ENCODE peak calls at places on chromosomes 6 and 20, in ten cellular contexts. X, P, N, Y, Z, U, A, O, R and S are unnamed samples.
A peak's percentile ranks its signal among the peaks of the same experiment; 100 is the strongest.

GRCh38 chr6:161355731-161356130 is 81.9 kb upstream of the AGPAT4 start:
- DNase-seq in X (no peak), P (no peak), N (no peak), Y (no peak), Z (no peak), U (no peak), A (no peak), O (no peak), R (no peak), S (no peak)

GRCh38 chr6:6723316-6723715 is 134.8 kb downstream of the LY86 start:
- DNase-seq in X (no peak), P (no peak), N (no peak), Y (no peak), Z (no peak), U (no peak), A (no peak), O (no peak), R (no peak), S (no peak)

GRCh38 chr6:167136376-167136775 is 13.5 kb downstream of the CCR6 start:
- DNase-seq in X (no peak), P (no peak), N (no peak), Y (no peak), Z (no peak), U (no peak), A (no peak), O (no peak), R (no peak), S (peak; percentile 10)

GRCh38 chr6:20931093-20931492 is 396.8 kb downstream of the CDKAL1 start:
- DNase-seq in X (no peak), P (no peak), N (no peak), Y (no peak), Z (no peak), U (no peak), A (peak; percentile 27), O (no peak), R (no peak), S (peak; percentile 20)

GRCh38 chr6:151814614-151815013 is 7.1 kb downstream of the ESR1 start:
- DNase-seq in X (no peak), P (no peak), N (no peak), Y (no peak), Z (no peak), U (no peak), A (no peak), O (no peak), R (no peak), S (no peak)

GRCh38 chr6:134123666-134124208 is 71.3 kb upstream of the SLC2A12 start:
- DNase-seq in X (peak; percentile 68), P (peak; percentile 89), N (peak; percentile 27), Y (no peak), Z (peak; percentile 56), U (peak; percentile 71), A (peak; percentile 88), O (peak; percentile 36), R (peak; percentile 27), S (peak; percentile 75)

GRCh38 chr6:133191323-133191722 is 49.8 kb upstream of the EYA4 start:
- DNase-seq in X (no peak), P (no peak), N (no peak), Y (no peak), Z (no peak), U (no peak), A (no peak), O (no peak), R (no peak), S (no peak)

GRCh38 chr6:44416103-44416502 is 28.6 kb downstream of the CDC5L start:
- DNase-seq in X (peak; percentile 68), P (peak; percentile 11), N (no peak), Y (no peak), Z (no peak), U (no peak), A (peak; percentile 36), O (peak; percentile 38), R (no peak), S (peak; percentile 26)

GRCh38 chr20:8094415-8094818 is 37.6 kb upstream of the PLCB1 start:
- DNase-seq in X (no peak), P (no peak), N (no peak), Y (no peak), Z (peak; percentile 7), U (no peak), A (peak; percentile 98), O (peak; percentile 3), R (peak; percentile 62), S (peak; percentile 77)

GRCh38 chr6:36720251-36721141 is 22.9 kb downstream of the RAB44 start:
- DNase-seq in X (no peak), P (no peak), N (no peak), Y (no peak), Z (no peak), U (no peak), A (no peak), O (no peak), R (no peak), S (no peak)

GRCh38 chr6:166050559-166050958 is 117.1 kb downstream of the TBXT start:
- DNase-seq in X (no peak), P (no peak), N (no peak), Y (no peak), Z (no peak), U (no peak), A (no peak), O (no peak), R (no peak), S (no peak)

GRCh38 chr20:61449057-61449456 is 197.0 kb downstream of the CDH4 start:
- DNase-seq in X (no peak), P (no peak), N (no peak), Y (no peak), Z (no peak), U (no peak), A (no peak), O (no peak), R (no peak), S (no peak)

GRCh38 chr6:111824608-111825337 is 48.5 kb downstream of the FYN start:
- DNase-seq in X (no peak), P (no peak), N (no peak), Y (no peak), Z (no peak), U (no peak), A (no peak), O (no peak), R (no peak), S (no peak)

GRCh38 chr6:100203391-100203790 is 209.4 kb upstream of the MCHR2 start:
- DNase-seq in X (peak; percentile 94), P (peak; percentile 90), N (no peak), Y (no peak), Z (no peak), U (no peak), A (peak; percentile 93), O (peak; percentile 24), R (no peak), S (peak; percentile 94)

GRCh38 chr20:44715495-44716308 is 533 bp downstream of the CCN5 start:
- DNase-seq in X (no peak), P (no peak), N (no peak), Y (no peak), Z (no peak), U (no peak), A (no peak), O (no peak), R (no peak), S (no peak)

GRCh38 chr6:9789201-9789600 is 625.7 kb downstream of the TFAP2A start:
- DNase-seq in X (no peak), P (peak; percentile 8), N (no peak), Y (no peak), Z (no peak), U (no peak), A (peak; percentile 7), O (no peak), R (no peak), S (peak; percentile 21)

GRCh38 chr6:116697475-116697874 is 16.5 kb downstream of the KPNA5 start:
- DNase-seq in X (no peak), P (no peak), N (no peak), Y (no peak), Z (no peak), U (no peak), A (no peak), O (no peak), R (no peak), S (no peak)

GRCh38 chr6:34196116-34196832 is 40.4 kb upstream of the HMGA1 start:
- DNase-seq in X (peak; percentile 73), P (peak; percentile 61), N (peak; percentile 89), Y (peak; percentile 91), Z (peak; percentile 51), U (peak; percentile 86), A (peak; percentile 74), O (peak; percentile 96), R (peak; percentile 53), S (peak; percentile 62)

GRCh38 chr6:2185056-2185455 is 60.3 kb downstream of the GMDS start:
- DNase-seq in X (no peak), P (no peak), N (no peak), Y (no peak), Z (no peak), U (no peak), A (peak; percentile 61), O (no peak), R (no peak), S (no peak)

GRCh38 chr6:28982476-28983266 is 22.4 kb downstream of the ZNF311 start:
- DNase-seq in X (peak; percentile 76), P (peak; percentile 69), N (peak; percentile 29), Y (no peak), Z (no peak), U (peak; percentile 50), A (peak; percentile 73), O (peak; percentile 52), R (no peak), S (peak; percentile 80)

GRCh38 chr20:21430031-21430430 is 32.7 kb upstream of the NKX2-4 start:
- DNase-seq in X (peak; percentile 81), P (no peak), N (no peak), Y (no peak), Z (no peak), U (no peak), A (no peak), O (no peak), R (no peak), S (no peak)

GRCh38 chr6:150867117-150867516 is 1.6 kb downstream of the MTHFD1L start:
- DNase-seq in X (no peak), P (no peak), N (no peak), Y (no peak), Z (no peak), U (no peak), A (peak; percentile 47), O (no peak), R (no peak), S (no peak)

GRCh38 chr6:143410859-143411270 is 39.6 kb downstream of the ADAT2 start:
- DNase-seq in X (peak; percentile 30), P (peak; percentile 68), N (no peak), Y (no peak), Z (no peak), U (no peak), A (no peak), O (no peak), R (no peak), S (peak; percentile 65)

GRCh38 chr6:29792123-29793035 is 35.2 kb upstream of the HLA-G start:
- DNase-seq in X (peak; percentile 61), P (peak; percentile 56), N (peak; percentile 79), Y (peak; percentile 54), Z (no peak), U (peak; percentile 64), A (peak; percentile 11), O (peak; percentile 50), R (peak; percentile 5), S (peak; percentile 30)

GRCh38 chr20:46174469-46175126 is 56.5 kb downstream of the CD40 start:
- DNase-seq in X (peak; percentile 48), P (peak; percentile 70), N (peak; percentile 66), Y (peak; percentile 75), Z (peak; percentile 34), U (peak; percentile 69), A (peak; percentile 64), O (peak; percentile 84), R (no peak), S (peak; percentile 16)

GRCh38 chr6:47235964-47236760 is 73.5 kb downstream of the TNFRSF21 start:
- DNase-seq in X (no peak), P (no peak), N (no peak), Y (no peak), Z (peak; percentile 93), U (no peak), A (no peak), O (no peak), R (peak; percentile 59), S (no peak)

GRCh38 chr6:109644131-109644530 is 46.9 kb downstream of the AK9 start:
- DNase-seq in X (peak; percentile 39), P (no peak), N (no peak), Y (no peak), Z (no peak), U (no peak), A (no peak), O (no peak), R (no peak), S (peak; percentile 22)

GRCh38 chr6:74574794-74575193 is 631.1 kb downstream of the COL12A1 start:
- DNase-seq in X (peak; percentile 32), P (peak; percentile 19), N (no peak), Y (no peak), Z (no peak), U (peak; percentile 2), A (peak; percentile 59), O (peak; percentile 18), R (no peak), S (peak; percentile 44)